ENCODE peak calls at places on chromosomes 1 and 21, in eight cellular contexts. Q is lower leg skin, C is ovary, R is tibial nerve, A is H54, J is suprapubic skin, T is heart left ventricle, M is A549. P is an unnamed sample.

GRCh38 chr1:227886993-227887696 is 60.6 kb downstream of the WNT9A start:
- DNase-seq in R (peak), M (no peak), A (peak), T (peak), C (peak), J (peak), Q (peak), P (peak)

GRCh38 chr1:229582011-229582694 is 23.6 kb upstream of the ABCB10 start:
- DNase-seq in R (peak), A (no peak), Q (no peak), C (peak), J (no peak), T (peak), M (no peak), P (peak)

GRCh38 chr21:37319551-37319950 is 47.0 kb upstream of the DYRK1A start:
- DNase-seq in A (no peak), T (no peak), M (no peak), Q (no peak), R (no peak), C (no peak), J (no peak), P (no peak)

GRCh38 chr1:113860891-113861290 is 10.6 kb downstream of the PTPN22 start:
- DNase-seq in M (no peak), J (no peak), R (no peak), T (no peak), C (no peak), Q (no peak), A (peak), P (no peak)

GRCh38 chr1:212671342-212672031 is 28.2 kb downstream of the BATF3 start:
- DNase-seq in Q (peak), T (peak), R (peak), M (no peak), J (no peak), C (no peak), A (peak), P (peak)

GRCh38 chr1:44147582-44147981 is 6.2 kb upstream of the KLF18 start:
- DNase-seq in R (no peak), Q (no peak), M (no peak), A (no peak), T (no peak), J (no peak), C (no peak), P (no peak)

GRCh38 chr1:174871886-174872285 is 127.9 kb upstream of the CACYBP start:
- DNase-seq in M (no peak), R (no peak), Q (no peak), C (no peak), T (no peak), A (no peak), J (no peak), P (no peak)

GRCh38 chr1:34113887-34114286 is 51.1 kb downstream of the CSMD2 start:
- DNase-seq in A (no peak), R (no peak), T (no peak), M (peak), C (no peak), Q (no peak), J (no peak), P (no peak)

GRCh38 chr1:67746299-67746698 is 61.3 kb downstream of the GADD45A start:
- DNase-seq in T (no peak), M (no peak), A (no peak), R (no peak), J (no peak), C (peak), Q (no peak), P (no peak)

GRCh38 chr1:14689996-14690614 is 91.6 kb downstream of the KAZN start:
- DNase-seq in Q (no peak), J (no peak), T (no peak), A (peak), C (no peak), M (no peak), R (no peak), P (no peak)

GRCh38 chr1:151898519-151898991 is 10.8 kb downstream of the THEM4 start:
- DNase-seq in C (no peak), M (no peak), A (no peak), Q (no peak), R (no peak), J (no peak), T (no peak), P (no peak)

GRCh38 chr1:212612251-212612961 is 3.8 kb downstream of the ATF3 start:
- DNase-seq in J (no peak), M (no peak), C (no peak), R (no peak), A (no peak), T (no peak), Q (no peak), P (no peak)

GRCh38 chr1:213201380-213202155 is 150.5 kb downstream of the RPS6KC1 start:
- DNase-seq in R (no peak), A (no peak), T (no peak), M (no peak), J (no peak), C (no peak), Q (peak), P (no peak)

GRCh38 chr1:31181515-31182343 is 58.0 kb downstream of the NKAIN1 start:
- DNase-seq in C (no peak), J (no peak), A (no peak), T (peak), R (peak), Q (peak), M (peak), P (peak)

GRCh38 chr1:163768581-163768980 is 446.8 kb downstream of the NUF2 start:
- DNase-seq in J (no peak), R (no peak), C (no peak), T (no peak), Q (no peak), A (no peak), M (no peak), P (no peak)

GRCh38 chr1:101022294-101022693 is 3.3 kb downstream of the DPH5 start:
- DNase-seq in R (no peak), T (no peak), Q (no peak), C (no peak), M (no peak), J (no peak), A (no peak), P (no peak)

GRCh38 chr1:172453607-172454006 is 9.7 kb upstream of the PIGC start:
- DNase-seq in J (no peak), A (no peak), C (no peak), T (no peak), Q (no peak), M (no peak), R (no peak), P (no peak)

GRCh38 chr1:240987928-240988327 is 369.1 kb downstream of the RGS7 start:
- DNase-seq in T (no peak), R (no peak), M (no peak), Q (no peak), J (no peak), A (no peak), C (no peak), P (no peak)

GRCh38 chr1:235930543-235930942 is 63.8 kb upstream of the LYST start:
- DNase-seq in R (no peak), T (no peak), A (no peak), Q (no peak), C (no peak), J (no peak), M (no peak), P (no peak)

GRCh38 chr1:183318433-183318832 is 99.7 kb downstream of the NMNAT2 start:
- DNase-seq in M (peak), C (peak), A (peak), T (peak), J (peak), Q (peak), R (peak), P (peak)

GRCh38 chr1:9101510-9102146 is 27.3 kb downstream of the GPR157 start:
- DNase-seq in C (peak), T (peak), M (peak), Q (no peak), R (peak), J (no peak), A (peak), P (peak)

GRCh38 chr1:201358596-201358995 is 18.9 kb downstream of the TNNT2 start:
- DNase-seq in Q (no peak), T (no peak), R (no peak), A (no peak), M (no peak), C (no peak), J (no peak), P (no peak)

GRCh38 chr1:202151045-202151444 is 6.5 kb upstream of the ARL8A start:
- DNase-seq in R (no peak), C (no peak), J (no peak), Q (no peak), A (no peak), T (no peak), M (no peak), P (no peak)

GRCh38 chr1:81812712-81813111 is 12.0 kb downstream of the ADGRL2 start:
- DNase-seq in T (no peak), Q (no peak), J (no peak), M (no peak), C (no peak), A (no peak), R (no peak), P (no peak)

GRCh38 chr1:236421850-236422516 is 27.9 kb downstream of the EDARADD start:
- DNase-seq in A (no peak), Q (no peak), T (no peak), R (no peak), J (no peak), M (no peak), C (no peak), P (no peak)

GRCh38 chr1:147676306-147677085 is 6.2 kb upstream of the ACP6 start:
- DNase-seq in R (no peak), A (peak), Q (no peak), T (no peak), C (no peak), M (peak), J (no peak), P (no peak)

GRCh38 chr1:93151474-93151873 is 28.7 kb downstream of the TMED5 start:
- DNase-seq in A (no peak), J (no peak), C (no peak), Q (no peak), T (no peak), M (no peak), R (no peak), P (no peak)

GRCh38 chr1:93152835-93153234 is 27.4 kb downstream of the TMED5 start:
- DNase-seq in A (no peak), R (no peak), Q (no peak), M (no peak), J (no peak), T (no peak), C (no peak), P (no peak)

GRCh38 chr1:93148001-93148400 is 32.2 kb downstream of the TMED5 start:
- DNase-seq in A (no peak), R (no peak), C (no peak), T (no peak), Q (no peak), J (no peak), M (no peak), P (no peak)

GRCh38 chr1:93154898-93155297 is 25.3 kb downstream of the TMED5 start:
- DNase-seq in Q (no peak), A (no peak), T (no peak), M (no peak), C (no peak), R (no peak), J (no peak), P (no peak)

GRCh38 chr1:93150729-93151128 is 29.5 kb downstream of the TMED5 start:
- DNase-seq in M (no peak), C (no peak), T (no peak), Q (no peak), R (no peak), A (no peak), J (no peak), P (no peak)
- TF ChIP-seq POLR2A in M (no peak), C (no peak), T (no peak), Q (no peak), R (no peak), A (no peak), J (no peak), P (no peak)

DNA sequence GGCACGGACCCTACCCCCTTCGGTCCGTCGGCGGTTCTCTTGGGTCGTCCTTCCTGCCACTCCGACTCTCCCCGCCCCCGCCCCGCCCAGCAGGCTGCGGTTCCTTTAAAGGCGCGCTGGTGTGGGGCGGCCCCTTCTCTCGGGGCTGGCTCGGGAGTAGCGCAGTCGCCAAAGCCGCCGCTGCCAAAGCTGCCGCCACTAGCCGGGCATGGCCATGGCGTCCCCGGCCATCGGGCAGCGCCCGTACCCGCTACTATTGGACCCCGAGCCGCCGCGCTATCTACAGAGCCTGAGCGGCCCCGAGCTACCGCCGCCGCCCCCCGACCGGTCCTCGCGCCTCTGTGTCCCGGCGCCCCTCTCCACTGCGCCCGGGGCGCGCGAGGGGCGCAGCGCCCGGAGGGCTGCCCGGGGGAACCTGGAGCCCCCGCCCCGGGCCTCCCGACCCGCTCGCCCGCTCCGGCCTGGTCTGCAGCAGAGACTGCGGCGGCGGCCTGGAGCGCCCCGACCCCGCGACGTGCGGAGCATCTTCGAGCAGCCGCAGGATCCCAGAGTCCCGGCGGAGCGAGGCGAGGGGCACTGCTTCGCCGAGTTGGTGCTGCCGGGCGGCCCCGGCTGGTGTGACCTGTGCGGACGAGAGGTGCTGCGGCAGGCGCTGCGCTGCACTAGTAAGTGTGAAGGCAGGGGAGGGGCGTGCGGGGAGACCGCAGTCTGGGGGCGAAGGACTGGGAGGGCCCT is at the start of gene RASSF5:
- DNase-seq in J (peak), C (peak), M (peak), R (peak), Q (peak), A (peak), T (peak), P (peak)
- TF ChIP-seq POLR2A in J (peak), C (peak), M (peak), R (peak), Q (peak), A (peak), T (no peak), P (no peak)

GRCh38 chr1:244862699-244863490 is 1.4 kb downstream of the HNRNPU start:
- DNase-seq in M (peak), A (peak), Q (peak), J (peak), R (peak), C (peak), T (peak), P (peak)

GRCh38 chr1:244863491-244864252 is 671 bp downstream of the HNRNPU start:
- DNase-seq in Q (peak), J (peak), T (peak), C (peak), R (peak), A (peak), M (no peak), P (no peak)

GRCh38 chr1:244865028-244865371 is 657 bp upstream of the HNRNPU start:
- DNase-seq in Q (peak), J (no peak), A (no peak), M (peak), C (peak), R (no peak), T (peak), P (peak)

GRCh38 chr1:244865820-244866219 is 1.5 kb upstream of the HNRNPU start:
- DNase-seq in A (no peak), J (no peak), T (no peak), R (no peak), M (no peak), C (no peak), Q (no peak), P (no peak)

GRCh38 chr1:244864253-244865027 is at the start of gene HNRNPU:
- DNase-seq in T (peak), C (peak), M (peak), A (peak), R (peak), Q (peak), J (peak), P (peak)
- TF ChIP-seq POLR2A in T (peak), C (peak), M (peak), A (peak), R (peak), Q (peak), J (peak), P (peak)

GRCh38 chr1:10210841-10211804 is 753 bp downstream of the KIF1B start:
- DNase-seq in A (peak), M (peak), R (peak), C (peak), Q (peak), J (peak), T (peak), P (peak)
- TF ChIP-seq POLR2A in A (no peak), M (no peak), R (peak), C (peak), Q (no peak), J (no peak), T (no peak), P (no peak)

GRCh38 chr21:17823846-17824245 is 4.7 kb upstream of the C21orf91 start:
- DNase-seq in R (no peak), J (no peak), A (no peak), M (no peak), T (no peak), Q (no peak), C (no peak), P (no peak)
- TF ChIP-seq POLR2A in R (no peak), J (no peak), A (no peak), M (no peak), T (no peak), Q (no peak), C (no peak), P (no peak)

GRCh38 chr1:156145622-156146005 is 7.8 kb upstream of the SEMA4A start:
- DNase-seq in M (no peak), C (no peak), Q (no peak), A (no peak), T (no peak), R (no peak), J (no peak), P (no peak)
- TF ChIP-seq POLR2A in M (no peak), C (no peak), Q (no peak), A (no peak), T (no peak), R (no peak), J (no peak), P (no peak)

GRCh38 chr1:155648207-155649147 is 38.5 kb downstream of the MSTO1 start:
- DNase-seq in J (no peak), R (peak), M (peak), C (no peak), T (no peak), A (peak), Q (peak), P (no peak)
- TF ChIP-seq POLR2A in J (no peak), R (no peak), M (no peak), C (no peak), T (no peak), A (no peak), Q (no peak), P (no peak)